ENCODE peak calls at places on chromosome 9, in four cellular contexts. Z is stimulated activated CD8-positive, alpha-beta memory T cell treated with anti-CD3 and anti-CD28 coated beads, Interleukin-4, amount 100 ng/mL, for 24 hours; W is MM.1S; J is A549. K is an unnamed sample.

GRCh38 chr9:127224178-127224882 is 40.2 kb upstream of the GARNL3 start:
- DNase-seq in W (peak; percentile 91), J (peak; percentile 93), Z (peak; percentile 77), K (peak; percentile 94)

GRCh38 chr9:105973811-105974407 is 279.6 kb downstream of the TMEM38B start:
- DNase-seq in J (no peak), W (no peak), Z (no peak), K (no peak)

GRCh38 chr9:89223398-89223977 is 44.9 kb upstream of the SHC3 start:
- DNase-seq in Z (no peak), J (no peak), W (no peak), K (no peak)

GRCh38 chr9:137516144-137516917 is 33.9 kb downstream of the PNPLA7 start:
- DNase-seq in W (no peak), J (no peak), Z (no peak), K (no peak)

GRCh38 chr9:133694686-133695085 is 43.5 kb downstream of the SARDH start:
- DNase-seq in W (no peak), J (no peak), Z (no peak), K (no peak)

GRCh38 chr9:105846825-105847224 is 152.5 kb downstream of the TMEM38B start:
- DNase-seq in J (no peak), Z (no peak), W (no peak), K (no peak)

GRCh38 chr9:109652112-109652511 is 127.9 kb upstream of the PALM2AKAP2 start:
- DNase-seq in W (no peak), J (no peak), Z (no peak), K (no peak)

GRCh38 chr9:133129001-133129799 is 8.2 kb upstream of the RALGDS start:
- DNase-seq in J (no peak), W (no peak), Z (no peak), K (no peak)

GRCh38 chr9:91889161-91889560 is 60.9 kb downstream of the ROR2 start:
- DNase-seq in J (no peak), Z (no peak), W (no peak), K (no peak)

GRCh38 chr9:127537014-127537413 is 75.1 kb upstream of the STXBP1 start:
- DNase-seq in J (no peak), Z (no peak), W (no peak), K (no peak)

GRCh38 chr9:93298498-93299417 is 114.8 kb downstream of the WNK2 start:
- DNase-seq in W (no peak), J (no peak), Z (no peak), K (no peak)

GRCh38 chr9:99405369-99405768 is 183.3 kb downstream of the SEC61B start:
- DNase-seq in Z (no peak), W (no peak), J (no peak), K (no peak)

GRCh38 chr9:18010492-18010891 is 431.6 kb downstream of the SH3GL2 start:
- DNase-seq in W (no peak), Z (no peak), J (no peak), K (no peak)

GRCh38 chr9:127452481-127453092 is 1.3 kb downstream of the LRSAM1 start:
- DNase-seq in W (no peak), Z (no peak), J (no peak), K (no peak)

GRCh38 chr9:13436591-13436990 is 157.1 kb upstream of the MPDZ start:
- DNase-seq in W (no peak), Z (no peak), J (no peak), K (no peak)

GRCh38 chr9:14530301-14530700 is 162.9 kb downstream of the ZDHHC21 start:
- DNase-seq in W (no peak), Z (no peak), J (no peak), K (no peak)

GRCh38 chr9:92482336-92482735 is at the start of gene ASPN:
- DNase-seq in W (no peak), Z (no peak), J (no peak), K (no peak)

GRCh38 chr9:27423919-27424710 is 100.0 kb upstream of the IFNK start:
- DNase-seq in J (no peak), Z (no peak), W (no peak), K (no peak)

GRCh38 chr9:98287383-98287782 is 31.9 kb upstream of the TBC1D2 start:
- DNase-seq in J (no peak), Z (no peak), W (no peak), K (no peak)

GRCh38 chr9:115115117-115115880 is 2.7 kb downstream of the TNC start:
- DNase-seq in Z (no peak), J (no peak), W (no peak), K (no peak)

GRCh38 chr9:84045481-84046097 is 65.0 kb downstream of the RMI1 start:
- DNase-seq in J (no peak), Z (no peak), W (no peak), K (no peak)

GRCh38 chr9:94084314-94084713 is at the start of gene PTPDC1:
- DNase-seq in Z (no peak), W (no peak), J (no peak), K (no peak)

GRCh38 chr9:111096051-111096450 is 57.8 kb upstream of the LPAR1 start:
- DNase-seq in Z (no peak), W (no peak), J (no peak), K (no peak)

GRCh38 chr9:5626727-5627634 is 1.9 kb upstream of the RIC1 start:
- DNase-seq in J (no peak), Z (no peak), W (peak; percentile 93), K (no peak)

GRCh38 chr9:108830292-108830691 is 25.5 kb downstream of the ACTL7B start:
- DNase-seq in Z (no peak), J (no peak), W (no peak), K (no peak)

GRCh38 chr9:96556701-96557461 is 62.8 kb downstream of the CDC14B start:
- DNase-seq in Z (no peak), W (no peak), J (no peak), K (no peak)

GRCh38 chr9:33452828-33453271 is 5.5 kb upstream of the AQP3 start:
- DNase-seq in Z (peak; percentile 46), W (no peak), J (peak; percentile 88), K (peak; percentile 85)

GRCh38 chr9:131423171-131423581 is 29.3 kb downstream of the PRRC2B start:
- DNase-seq in J (peak; percentile 58), Z (no peak), W (no peak), K (peak; percentile 61)

GRCh38 chr9:90007516-90008430 is 403.0 kb downstream of the GADD45G start:
- DNase-seq in J (no peak), W (no peak), Z (no peak), K (no peak)

GRCh38 chr9:134358026-134358967 is 32.0 kb downstream of the RXRA start:
- DNase-seq in Z (no peak), W (no peak), J (no peak), K (no peak)

GRCh38 chr9:129197978-129198736 is 20.1 kb upstream of the IER5L start:
- DNase-seq in Z (no peak), W (no peak), J (no peak), K (no peak)

GRCh38 chr9:126109575-126109974 is 217.1 kb upstream of the MVB12B start:
- DNase-seq in W (no peak), Z (no peak), J (no peak), K (no peak)

K was measured in 8988T.